ENCODE peak calls at places on chromosomes 3 and 15, in ten cellular contexts. One of them, this sample, is unnamed. For H3K36me3, the result is how much of the 10 kb centered on the place peaks cover.

GRCh38 chr3:71389911-71390573 is 193.5 kb downstream of the FOXP1 start:
- DNase-seq in CD8-positive, alpha-beta T cell: peak
- DNase-seq in heart left ventricle: peak
- DNase-seq in tibial artery: peak
- DNase-seq in Peyer's patch: peak
- DNase-seq in pancreas: peak
- DNase-seq in fibroblast of lung: peak
- DNase-seq in left ventricle myocardium inferior: peak
- DNase-seq in left lung: no peak
- DNase-seq in cardiac muscle cell: peak
- DNase-seq in this sample: no peak

GRCh38 chr3:98994128-98994762 is 92.8 kb upstream of the DCBLD2 start:
- DNase-seq in CD8-positive, alpha-beta T cell: no peak
- DNase-seq in heart left ventricle: no peak
- DNase-seq in tibial artery: no peak
- DNase-seq in Peyer's patch: no peak
- DNase-seq in pancreas: no peak
- DNase-seq in fibroblast of lung: peak
- DNase-seq in left ventricle myocardium inferior: no peak
- DNase-seq in left lung: no peak
- DNase-seq in cardiac muscle cell: peak
- DNase-seq in this sample: no peak

GRCh38 chr3:45554001-45554691 is 40.4 kb upstream of the LIMD1 start:
- DNase-seq in CD8-positive, alpha-beta T cell: no peak
- DNase-seq in heart left ventricle: peak
- DNase-seq in tibial artery: peak
- DNase-seq in Peyer's patch: peak
- DNase-seq in pancreas: no peak
- DNase-seq in fibroblast of lung: peak
- DNase-seq in left ventricle myocardium inferior: peak
- DNase-seq in left lung: no peak
- DNase-seq in cardiac muscle cell: peak
- DNase-seq in this sample: peak

GRCh38 chr15:68096099-68096498 is 42.0 kb downstream of the PIAS1 start:
- DNase-seq in CD8-positive, alpha-beta T cell: no peak
- DNase-seq in heart left ventricle: no peak
- DNase-seq in tibial artery: no peak
- DNase-seq in Peyer's patch: no peak
- DNase-seq in pancreas: no peak
- DNase-seq in fibroblast of lung: no peak
- DNase-seq in left ventricle myocardium inferior: no peak
- DNase-seq in left lung: no peak
- DNase-seq in cardiac muscle cell: no peak
- DNase-seq in this sample: no peak

GRCh38 chr3:136559896-136560295 is 192.3 kb downstream of the STAG1 start:
- DNase-seq in CD8-positive, alpha-beta T cell: no peak
- DNase-seq in heart left ventricle: no peak
- DNase-seq in tibial artery: no peak
- DNase-seq in Peyer's patch: no peak
- DNase-seq in pancreas: no peak
- DNase-seq in fibroblast of lung: peak
- DNase-seq in left ventricle myocardium inferior: no peak
- DNase-seq in left lung: no peak
- DNase-seq in cardiac muscle cell: no peak
- DNase-seq in this sample: no peak

GRCh38 chr3:46970391-46971091 is 6.0 kb downstream of the CCDC12 start:
- DNase-seq in CD8-positive, alpha-beta T cell: peak
- DNase-seq in heart left ventricle: peak
- DNase-seq in tibial artery: no peak
- DNase-seq in Peyer's patch: no peak
- DNase-seq in pancreas: peak
- DNase-seq in fibroblast of lung: no peak
- DNase-seq in left ventricle myocardium inferior: peak
- DNase-seq in left lung: no peak
- DNase-seq in cardiac muscle cell: no peak
- DNase-seq in this sample: peak

GRCh38 chr3:179272385-179272784 is 21.5 kb upstream of the KCNMB3 start:
- DNase-seq in CD8-positive, alpha-beta T cell: no peak
- DNase-seq in heart left ventricle: no peak
- DNase-seq in tibial artery: no peak
- DNase-seq in Peyer's patch: no peak
- DNase-seq in pancreas: no peak
- DNase-seq in fibroblast of lung: no peak
- DNase-seq in left ventricle myocardium inferior: no peak
- DNase-seq in left lung: no peak
- DNase-seq in cardiac muscle cell: no peak
- DNase-seq in this sample: peak

GRCh38 chr15:101438482-101439284 is 50.8 kb downstream of the PCSK6 start:
- DNase-seq in CD8-positive, alpha-beta T cell: no peak
- DNase-seq in heart left ventricle: no peak
- DNase-seq in tibial artery: no peak
- DNase-seq in Peyer's patch: no peak
- DNase-seq in pancreas: no peak
- DNase-seq in fibroblast of lung: no peak
- DNase-seq in left ventricle myocardium inferior: no peak
- DNase-seq in left lung: no peak
- DNase-seq in cardiac muscle cell: no peak
- DNase-seq in this sample: no peak

GRCh38 chr3:25378912-25379311 is 49.2 kb upstream of the RARB start:
- DNase-seq in CD8-positive, alpha-beta T cell: no peak
- DNase-seq in heart left ventricle: no peak
- DNase-seq in tibial artery: no peak
- DNase-seq in Peyer's patch: no peak
- DNase-seq in pancreas: no peak
- DNase-seq in fibroblast of lung: no peak
- DNase-seq in left ventricle myocardium inferior: no peak
- DNase-seq in left lung: no peak
- DNase-seq in cardiac muscle cell: no peak
- DNase-seq in this sample: no peak

GRCh38 chr3:96814581-96815567 is at the start of gene EPHA6:
- DNase-seq in CD8-positive, alpha-beta T cell: no peak
- DNase-seq in heart left ventricle: peak
- DNase-seq in tibial artery: no peak
- DNase-seq in Peyer's patch: no peak
- DNase-seq in pancreas: peak
- DNase-seq in fibroblast of lung: peak
- DNase-seq in left ventricle myocardium inferior: no peak
- DNase-seq in left lung: peak
- DNase-seq in cardiac muscle cell: peak
- DNase-seq in this sample: no peak

GRCh38 chr3:12994607-12995388 is 78.4 kb downstream of the IQSEC1 start:
- DNase-seq in CD8-positive, alpha-beta T cell: peak
- DNase-seq in heart left ventricle: peak
- DNase-seq in tibial artery: peak
- DNase-seq in Peyer's patch: peak
- DNase-seq in pancreas: peak
- DNase-seq in fibroblast of lung: peak
- DNase-seq in left ventricle myocardium inferior: peak
- DNase-seq in left lung: peak
- DNase-seq in cardiac muscle cell: peak
- DNase-seq in this sample: peak

GRCh38 chr3:61663728-61664492 is 102.5 kb downstream of the PTPRG start:
- DNase-seq in CD8-positive, alpha-beta T cell: no peak
- DNase-seq in heart left ventricle: no peak
- DNase-seq in tibial artery: no peak
- DNase-seq in Peyer's patch: no peak
- DNase-seq in pancreas: no peak
- DNase-seq in fibroblast of lung: peak
- DNase-seq in left ventricle myocardium inferior: no peak
- DNase-seq in left lung: no peak
- DNase-seq in cardiac muscle cell: no peak
- DNase-seq in this sample: no peak

DNA sequence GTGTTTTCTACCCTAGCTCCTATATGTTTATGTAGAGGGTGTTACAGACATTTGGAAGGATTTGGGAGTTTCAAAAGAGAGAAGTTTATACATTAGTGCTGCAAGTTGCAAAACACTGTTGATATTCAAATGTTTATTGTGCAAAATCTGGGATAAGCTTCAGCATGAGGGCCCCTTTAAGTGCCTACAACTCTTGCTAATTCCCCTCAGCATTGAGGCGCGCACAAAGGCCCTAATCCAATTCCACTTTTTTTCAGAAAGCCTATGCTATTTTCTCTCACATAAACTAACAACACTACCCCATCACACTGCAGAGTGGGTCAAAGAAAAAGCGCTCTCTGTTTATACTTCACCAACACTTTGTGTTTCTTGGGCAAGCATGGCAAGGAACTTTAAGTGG is 208.0 kb downstream of the NR2F2 start:
- DNase-seq in CD8-positive, alpha-beta T cell: no peak
- DNase-seq in heart left ventricle: no peak
- DNase-seq in tibial artery: no peak
- DNase-seq in Peyer's patch: no peak
- DNase-seq in pancreas: no peak
- DNase-seq in fibroblast of lung: no peak
- DNase-seq in left ventricle myocardium inferior: no peak
- DNase-seq in left lung: no peak
- DNase-seq in cardiac muscle cell: no peak
- DNase-seq in this sample: no peak
- H3K27ac ChIP-seq in CD8-positive, alpha-beta T cell: no peak
- H3K27ac ChIP-seq in heart left ventricle: no peak
- H3K27ac ChIP-seq in tibial artery: no peak
- H3K27ac ChIP-seq in Peyer's patch: no peak
- H3K27ac ChIP-seq in pancreas: no peak
- H3K27ac ChIP-seq in fibroblast of lung: no peak
- H3K27ac ChIP-seq in left ventricle myocardium inferior: no peak
- H3K27ac ChIP-seq in left lung: no peak
- H3K27ac ChIP-seq in cardiac muscle cell: no peak
- H3K27ac ChIP-seq in this sample: no peak

GRCh38 chr15:50816191-50816590 is 50.7 kb upstream of the SPPL2A start:
- DNase-seq in CD8-positive, alpha-beta T cell: no peak
- DNase-seq in heart left ventricle: no peak
- DNase-seq in tibial artery: no peak
- DNase-seq in Peyer's patch: no peak
- DNase-seq in pancreas: no peak
- DNase-seq in fibroblast of lung: no peak
- DNase-seq in left ventricle myocardium inferior: no peak
- DNase-seq in left lung: no peak
- DNase-seq in cardiac muscle cell: peak
- DNase-seq in this sample: no peak

GRCh38 chr15:50813865-50814264 is 48.4 kb upstream of the SPPL2A start:
- DNase-seq in CD8-positive, alpha-beta T cell: no peak
- DNase-seq in heart left ventricle: no peak
- DNase-seq in tibial artery: no peak
- DNase-seq in Peyer's patch: no peak
- DNase-seq in pancreas: no peak
- DNase-seq in fibroblast of lung: no peak
- DNase-seq in left ventricle myocardium inferior: no peak
- DNase-seq in left lung: no peak
- DNase-seq in cardiac muscle cell: no peak
- DNase-seq in this sample: no peak

GRCh38 chr15:50810128-50810527 is 44.6 kb upstream of the SPPL2A start:
- DNase-seq in CD8-positive, alpha-beta T cell: no peak
- DNase-seq in heart left ventricle: no peak
- DNase-seq in tibial artery: no peak
- DNase-seq in Peyer's patch: no peak
- DNase-seq in pancreas: no peak
- DNase-seq in fibroblast of lung: no peak
- DNase-seq in left ventricle myocardium inferior: no peak
- DNase-seq in left lung: no peak
- DNase-seq in cardiac muscle cell: no peak
- DNase-seq in this sample: no peak

GRCh38 chr15:50813089-50813488 is 47.6 kb upstream of the SPPL2A start:
- DNase-seq in CD8-positive, alpha-beta T cell: no peak
- DNase-seq in heart left ventricle: no peak
- DNase-seq in tibial artery: no peak
- DNase-seq in Peyer's patch: no peak
- DNase-seq in pancreas: no peak
- DNase-seq in fibroblast of lung: no peak
- DNase-seq in left ventricle myocardium inferior: no peak
- DNase-seq in left lung: no peak
- DNase-seq in cardiac muscle cell: no peak
- DNase-seq in this sample: no peak

GRCh38 chr15:50814634-50815033 is 49.1 kb upstream of the SPPL2A start:
- DNase-seq in CD8-positive, alpha-beta T cell: no peak
- DNase-seq in heart left ventricle: no peak
- DNase-seq in tibial artery: no peak
- DNase-seq in Peyer's patch: no peak
- DNase-seq in pancreas: no peak
- DNase-seq in fibroblast of lung: no peak
- DNase-seq in left ventricle myocardium inferior: no peak
- DNase-seq in left lung: no peak
- DNase-seq in cardiac muscle cell: no peak
- DNase-seq in this sample: no peak
- TF ChIP-seq CTCF in CD8-positive, alpha-beta T cell: no peak
- TF ChIP-seq CTCF in heart left ventricle: no peak
- TF ChIP-seq CTCF in tibial artery: no peak
- TF ChIP-seq CTCF in Peyer's patch: no peak
- TF ChIP-seq CTCF in pancreas: no peak
- TF ChIP-seq CTCF in fibroblast of lung: no peak
- TF ChIP-seq CTCF in left ventricle myocardium inferior: no peak
- TF ChIP-seq CTCF in left lung: no peak
- TF ChIP-seq CTCF in cardiac muscle cell: no peak
- TF ChIP-seq CTCF in this sample: no peak

GRCh38 chr3:152056073-152056472 is 182.6 kb downstream of the SUCNR1 start:
- DNase-seq in CD8-positive, alpha-beta T cell: no peak
- DNase-seq in heart left ventricle: no peak
- DNase-seq in tibial artery: no peak
- DNase-seq in Peyer's patch: no peak
- DNase-seq in pancreas: no peak
- DNase-seq in fibroblast of lung: no peak
- DNase-seq in left ventricle myocardium inferior: no peak
- DNase-seq in left lung: no peak
- DNase-seq in cardiac muscle cell: no peak
- DNase-seq in this sample: no peak
- H3K36me3 ChIP-seq in CD8-positive, alpha-beta T cell: under half
- H3K36me3 ChIP-seq in heart left ventricle: under half
- H3K36me3 ChIP-seq in tibial artery: under half
- H3K36me3 ChIP-seq in Peyer's patch: under half
- H3K36me3 ChIP-seq in pancreas: under half
- H3K36me3 ChIP-seq in fibroblast of lung: under half
- H3K36me3 ChIP-seq in left ventricle myocardium inferior: under half
- H3K36me3 ChIP-seq in left lung: under half
- H3K36me3 ChIP-seq in cardiac muscle cell: under half
- H3K36me3 ChIP-seq in this sample: under half

DNA sequence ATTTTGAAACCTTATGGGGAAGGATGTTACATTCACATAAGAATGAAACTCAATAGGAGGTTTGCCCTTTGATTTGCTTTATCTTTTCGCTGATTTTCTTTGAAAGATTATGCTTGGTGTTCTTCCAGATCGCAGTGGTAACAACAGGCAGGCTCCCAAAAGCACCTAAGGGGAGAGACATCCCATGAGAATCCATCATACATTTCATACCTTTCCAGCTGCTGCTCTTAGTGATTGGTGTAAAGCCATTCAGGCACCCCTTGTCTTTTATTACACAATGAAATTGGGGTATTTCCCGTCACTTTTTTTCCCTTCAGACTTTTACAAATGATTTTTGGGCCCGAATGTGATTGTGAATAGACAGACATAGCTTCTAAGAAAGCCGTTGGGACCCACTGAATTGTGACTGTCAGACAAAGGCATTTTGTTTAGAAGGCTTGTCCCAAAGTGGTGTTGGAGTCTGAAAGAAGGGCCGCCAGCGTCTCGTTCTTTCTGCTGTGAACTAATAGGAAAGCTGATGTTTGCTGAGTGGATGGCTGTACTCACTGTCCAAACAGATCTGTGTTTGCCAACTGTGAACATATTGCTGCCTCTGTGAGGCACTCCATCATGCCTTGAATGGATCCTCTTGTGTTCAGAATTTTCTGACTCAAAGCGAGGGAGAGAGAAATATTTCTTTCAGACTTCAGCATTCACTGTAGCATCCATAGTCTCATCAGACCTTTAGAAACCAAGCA is 164.3 kb downstream of the FNDC3B start:
- DNase-seq in CD8-positive, alpha-beta T cell: no peak
- DNase-seq in heart left ventricle: no peak
- DNase-seq in tibial artery: no peak
- DNase-seq in Peyer's patch: no peak
- DNase-seq in pancreas: no peak
- DNase-seq in fibroblast of lung: peak
- DNase-seq in left ventricle myocardium inferior: no peak
- DNase-seq in left lung: no peak
- DNase-seq in cardiac muscle cell: no peak
- DNase-seq in this sample: no peak
- H3K27ac ChIP-seq in CD8-positive, alpha-beta T cell: no peak
- H3K27ac ChIP-seq in heart left ventricle: peak
- H3K27ac ChIP-seq in tibial artery: peak
- H3K27ac ChIP-seq in Peyer's patch: no peak
- H3K27ac ChIP-seq in pancreas: peak
- H3K27ac ChIP-seq in fibroblast of lung: peak
- H3K27ac ChIP-seq in left ventricle myocardium inferior: peak
- H3K27ac ChIP-seq in left lung: peak
- H3K27ac ChIP-seq in cardiac muscle cell: peak
- H3K27ac ChIP-seq in this sample: no peak